ENCODE peak calls at places on chromosomes 1 and 21, in ten cellular contexts. One of them, this sample, is unnamed.

GRCh38 chr1:33332357-33332789 is 11.5 kb upstream of the A3GALT2 start:
- DNase-seq in PC-9: no peak
- DNase-seq in HCT116: no peak
- DNase-seq in GM23248: peak; percentile 37
- DNase-seq in fibroblast of lung: peak; percentile 77
- DNase-seq in hepatocyte: no peak
- DNase-seq in H9: no peak
- DNase-seq in neural progenitor cell: no peak
- DNase-seq in SK-N-SH: no peak
- DNase-seq in PC-3: no peak
- DNase-seq in this sample: no peak

GRCh38 chr1:170402451-170403311 is 129.3 kb upstream of the GORAB start:
- DNase-seq in PC-9: no peak
- DNase-seq in HCT116: no peak
- DNase-seq in GM23248: peak; percentile 90
- DNase-seq in fibroblast of lung: peak; percentile 16
- DNase-seq in hepatocyte: no peak
- DNase-seq in H9: no peak
- DNase-seq in neural progenitor cell: no peak
- DNase-seq in SK-N-SH: no peak
- DNase-seq in PC-3: no peak
- DNase-seq in this sample: no peak

GRCh38 chr1:115457295-115457694 is 119.2 kb upstream of the NGF start:
- DNase-seq in PC-9: no peak
- DNase-seq in HCT116: no peak
- DNase-seq in GM23248: no peak
- DNase-seq in fibroblast of lung: peak; percentile 17
- DNase-seq in hepatocyte: no peak
- DNase-seq in H9: no peak
- DNase-seq in neural progenitor cell: no peak
- DNase-seq in SK-N-SH: no peak
- DNase-seq in PC-3: no peak
- DNase-seq in this sample: no peak

GRCh38 chr1:221663321-221663720 is 78.6 kb downstream of the DUSP10 start:
- DNase-seq in PC-9: no peak
- DNase-seq in HCT116: no peak
- DNase-seq in GM23248: no peak
- DNase-seq in fibroblast of lung: peak; percentile 70
- DNase-seq in hepatocyte: no peak
- DNase-seq in H9: no peak
- DNase-seq in neural progenitor cell: no peak
- DNase-seq in SK-N-SH: no peak
- DNase-seq in PC-3: no peak
- DNase-seq in this sample: no peak

GRCh38 chr1:201505505-201505893 is 1.4 kb downstream of the CSRP1 start:
- DNase-seq in PC-9: peak; percentile 17
- DNase-seq in HCT116: no peak
- DNase-seq in GM23248: peak; percentile 80
- DNase-seq in fibroblast of lung: peak; percentile 79
- DNase-seq in hepatocyte: no peak
- DNase-seq in H9: peak; percentile 49
- DNase-seq in neural progenitor cell: peak; percentile 77
- DNase-seq in SK-N-SH: no peak
- DNase-seq in PC-3: peak; percentile 74
- DNase-seq in this sample: peak; percentile 76

GRCh38 chr1:50358962-50359361 is 64.3 kb downstream of the DMRTA2 start:
- DNase-seq in PC-9: no peak
- DNase-seq in HCT116: no peak
- DNase-seq in GM23248: no peak
- DNase-seq in fibroblast of lung: no peak
- DNase-seq in hepatocyte: no peak
- DNase-seq in H9: no peak
- DNase-seq in neural progenitor cell: peak; percentile 42
- DNase-seq in SK-N-SH: no peak
- DNase-seq in PC-3: no peak
- DNase-seq in this sample: peak; percentile 28

GRCh38 chr1:160767417-160768294 is 28.3 kb upstream of the LY9 start:
- DNase-seq in PC-9: no peak
- DNase-seq in HCT116: no peak
- DNase-seq in GM23248: no peak
- DNase-seq in fibroblast of lung: no peak
- DNase-seq in hepatocyte: no peak
- DNase-seq in H9: no peak
- DNase-seq in neural progenitor cell: no peak
- DNase-seq in SK-N-SH: no peak
- DNase-seq in PC-3: no peak
- DNase-seq in this sample: peak; percentile 22

GRCh38 chr21:38853421-38853919 is 47.7 kb downstream of the ETS2 start:
- DNase-seq in PC-9: peak; percentile 87
- DNase-seq in HCT116: peak; percentile 64
- DNase-seq in GM23248: peak; percentile 91
- DNase-seq in fibroblast of lung: peak; percentile 99
- DNase-seq in hepatocyte: peak; percentile 60
- DNase-seq in H9: no peak
- DNase-seq in neural progenitor cell: no peak
- DNase-seq in SK-N-SH: no peak
- DNase-seq in PC-3: peak; percentile 98
- DNase-seq in this sample: no peak

GRCh38 chr1:155003227-155003765 is 694 bp downstream of the ZBTB7B start:
- DNase-seq in PC-9: no peak
- DNase-seq in HCT116: no peak
- DNase-seq in GM23248: peak; percentile 55
- DNase-seq in fibroblast of lung: peak; percentile 42
- DNase-seq in hepatocyte: peak; percentile 63
- DNase-seq in H9: peak; percentile 42
- DNase-seq in neural progenitor cell: peak; percentile 62
- DNase-seq in SK-N-SH: peak; percentile 65
- DNase-seq in PC-3: peak; percentile 47
- DNase-seq in this sample: peak; percentile 63

GRCh38 chr1:62384276-62385005 is 52.4 kb upstream of the USP1 start:
- DNase-seq in PC-9: no peak
- DNase-seq in HCT116: no peak
- DNase-seq in GM23248: peak; percentile 95
- DNase-seq in fibroblast of lung: peak; percentile 97
- DNase-seq in hepatocyte: peak; percentile 72
- DNase-seq in H9: no peak
- DNase-seq in neural progenitor cell: no peak
- DNase-seq in SK-N-SH: peak; percentile 80
- DNase-seq in PC-3: peak; percentile 26
- DNase-seq in this sample: no peak

GRCh38 chr21:15781986-15782385 is 52.2 kb downstream of the USP25 start:
- DNase-seq in PC-9: no peak
- DNase-seq in HCT116: no peak
- DNase-seq in GM23248: no peak
- DNase-seq in fibroblast of lung: no peak
- DNase-seq in hepatocyte: no peak
- DNase-seq in H9: no peak
- DNase-seq in neural progenitor cell: no peak
- DNase-seq in SK-N-SH: no peak
- DNase-seq in PC-3: no peak
- DNase-seq in this sample: no peak

GRCh38 chr1:147168626-147169058 is 3.6 kb downstream of the PRKAB2 start:
- DNase-seq in PC-9: no peak
- DNase-seq in HCT116: no peak
- DNase-seq in GM23248: peak; percentile 49
- DNase-seq in fibroblast of lung: peak; percentile 52
- DNase-seq in hepatocyte: peak; percentile 71
- DNase-seq in H9: no peak
- DNase-seq in neural progenitor cell: no peak
- DNase-seq in SK-N-SH: no peak
- DNase-seq in PC-3: peak; percentile 53
- DNase-seq in this sample: peak; percentile 49
- H3K79me2 ChIP-seq in PC-9: peaks cover 38% of the 10 kb centered on the region
- H3K79me2 ChIP-seq in HCT116: peaks cover 52% of the 10 kb centered on the region
- H3K79me2 ChIP-seq in GM23248: peaks cover 83% of the 10 kb centered on the region
- H3K79me2 ChIP-seq in fibroblast of lung: peaks cover 52% of the 10 kb centered on the region
- H3K79me2 ChIP-seq in hepatocyte: peaks cover 71% of the 10 kb centered on the region
- H3K79me2 ChIP-seq in H9: peaks cover 8% of the 10 kb centered on the region
- H3K79me2 ChIP-seq in neural progenitor cell: peaks cover 61% of the 10 kb centered on the region
- H3K79me2 ChIP-seq in SK-N-SH: peaks cover 73% of the 10 kb centered on the region
- H3K79me2 ChIP-seq in PC-3: peaks cover 84% of the 10 kb centered on the region
- H3K79me2 ChIP-seq in this sample: peaks cover 15% of the 10 kb centered on the region

DNA sequence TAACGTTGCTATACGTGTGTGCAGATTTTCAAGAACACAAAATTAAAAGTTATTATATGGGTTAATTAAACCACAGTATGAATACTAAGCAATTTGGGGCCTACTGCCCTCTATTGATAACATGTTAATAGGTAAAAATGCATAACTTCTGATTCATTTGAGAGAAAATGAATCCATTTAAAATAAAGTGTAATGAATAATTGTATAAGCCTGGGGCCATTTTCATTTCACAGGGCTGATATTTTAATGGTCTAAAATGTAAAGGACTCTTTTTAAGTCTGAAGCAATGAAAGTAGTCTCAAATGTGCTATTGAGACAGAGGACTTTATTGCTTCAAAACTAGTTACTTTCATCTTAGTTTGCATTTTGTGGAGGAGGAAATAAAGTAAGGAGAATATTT is 155.4 kb downstream of the TLR5 start:
- DNase-seq in PC-9: no peak
- DNase-seq in HCT116: no peak
- DNase-seq in GM23248: no peak
- DNase-seq in fibroblast of lung: no peak
- DNase-seq in hepatocyte: no peak
- DNase-seq in H9: no peak
- DNase-seq in neural progenitor cell: no peak
- DNase-seq in SK-N-SH: no peak
- DNase-seq in PC-3: no peak
- DNase-seq in this sample: no peak
- H3K79me2 ChIP-seq in PC-9: no peaks in the 10 kb centered on the region
- H3K79me2 ChIP-seq in HCT116: no peaks in the 10 kb centered on the region
- H3K79me2 ChIP-seq in GM23248: no peaks in the 10 kb centered on the region
- H3K79me2 ChIP-seq in fibroblast of lung: no peaks in the 10 kb centered on the region
- H3K79me2 ChIP-seq in hepatocyte: no peaks in the 10 kb centered on the region
- H3K79me2 ChIP-seq in H9: no peaks in the 10 kb centered on the region
- H3K79me2 ChIP-seq in neural progenitor cell: no peaks in the 10 kb centered on the region
- H3K79me2 ChIP-seq in SK-N-SH: no peaks in the 10 kb centered on the region
- H3K79me2 ChIP-seq in PC-3: no peaks in the 10 kb centered on the region
- H3K79me2 ChIP-seq in this sample: no peaks in the 10 kb centered on the region

GRCh38 chr21:45415188-45415942 is 10.4 kb downstream of the COL18A1 start:
- DNase-seq in PC-9: no peak
- DNase-seq in HCT116: no peak
- DNase-seq in GM23248: no peak
- DNase-seq in fibroblast of lung: no peak
- DNase-seq in hepatocyte: no peak
- DNase-seq in H9: no peak
- DNase-seq in neural progenitor cell: no peak
- DNase-seq in SK-N-SH: no peak
- DNase-seq in PC-3: no peak
- DNase-seq in this sample: no peak

GRCh38 chr21:45413922-45414321 is 9.0 kb downstream of the COL18A1 start:
- DNase-seq in PC-9: no peak
- DNase-seq in HCT116: no peak
- DNase-seq in GM23248: no peak
- DNase-seq in fibroblast of lung: no peak
- DNase-seq in hepatocyte: peak; percentile 2
- DNase-seq in H9: no peak
- DNase-seq in neural progenitor cell: no peak
- DNase-seq in SK-N-SH: no peak
- DNase-seq in PC-3: no peak
- DNase-seq in this sample: no peak

GRCh38 chr21:45415943-45416611 is 11.1 kb downstream of the COL18A1 start:
- DNase-seq in PC-9: no peak
- DNase-seq in HCT116: no peak
- DNase-seq in GM23248: no peak
- DNase-seq in fibroblast of lung: no peak
- DNase-seq in hepatocyte: peak; percentile 3
- DNase-seq in H9: no peak
- DNase-seq in neural progenitor cell: no peak
- DNase-seq in SK-N-SH: no peak
- DNase-seq in PC-3: no peak
- DNase-seq in this sample: no peak

GRCh38 chr21:45412909-45413581 is 8.1 kb downstream of the COL18A1 start:
- DNase-seq in PC-9: no peak
- DNase-seq in HCT116: no peak
- DNase-seq in GM23248: no peak
- DNase-seq in fibroblast of lung: no peak
- DNase-seq in hepatocyte: no peak
- DNase-seq in H9: no peak
- DNase-seq in neural progenitor cell: peak; percentile 47
- DNase-seq in SK-N-SH: no peak
- DNase-seq in PC-3: no peak
- DNase-seq in this sample: no peak

GRCh38 chr21:45414396-45415187 is 9.6 kb downstream of the COL18A1 start:
- DNase-seq in PC-9: no peak
- DNase-seq in HCT116: no peak
- DNase-seq in GM23248: no peak
- DNase-seq in fibroblast of lung: no peak
- DNase-seq in hepatocyte: no peak
- DNase-seq in H9: no peak
- DNase-seq in neural progenitor cell: no peak
- DNase-seq in SK-N-SH: no peak
- DNase-seq in PC-3: no peak
- DNase-seq in this sample: no peak
- H3K79me2 ChIP-seq in PC-9: no peaks in the 10 kb centered on the region
- H3K79me2 ChIP-seq in HCT116: peaks cover 67% of the 10 kb centered on the region
- H3K79me2 ChIP-seq in GM23248: no peaks in the 10 kb centered on the region
- H3K79me2 ChIP-seq in fibroblast of lung: peaks cover 4% of the 10 kb centered on the region
- H3K79me2 ChIP-seq in hepatocyte: peaks cover 72% of the 10 kb centered on the region
- H3K79me2 ChIP-seq in H9: peaks cover 81% of the 10 kb centered on the region
- H3K79me2 ChIP-seq in neural progenitor cell: peaks cover 100% of the 10 kb centered on the region
- H3K79me2 ChIP-seq in SK-N-SH: peaks cover 97% of the 10 kb centered on the region
- H3K79me2 ChIP-seq in PC-3: peaks cover 26% of the 10 kb centered on the region
- H3K79me2 ChIP-seq in this sample: peaks cover 95% of the 10 kb centered on the region

GRCh38 chr21:31503467-31503866 is 156.0 kb upstream of the SOD1 start:
- DNase-seq in PC-9: no peak
- DNase-seq in HCT116: no peak
- DNase-seq in GM23248: no peak
- DNase-seq in fibroblast of lung: no peak
- DNase-seq in hepatocyte: no peak
- DNase-seq in H9: no peak
- DNase-seq in neural progenitor cell: no peak
- DNase-seq in SK-N-SH: no peak
- DNase-seq in PC-3: no peak
- DNase-seq in this sample: no peak

GRCh38 chr21:31501921-31502320 is 157.6 kb upstream of the SOD1 start:
- DNase-seq in PC-9: peak; percentile 33
- DNase-seq in HCT116: no peak
- DNase-seq in GM23248: no peak
- DNase-seq in fibroblast of lung: no peak
- DNase-seq in hepatocyte: no peak
- DNase-seq in H9: no peak
- DNase-seq in neural progenitor cell: no peak
- DNase-seq in SK-N-SH: no peak
- DNase-seq in PC-3: peak; percentile 87
- DNase-seq in this sample: no peak

GRCh38 chr21:31505975-31506374 is 153.5 kb upstream of the SOD1 start:
- DNase-seq in PC-9: no peak
- DNase-seq in HCT116: no peak
- DNase-seq in GM23248: no peak
- DNase-seq in fibroblast of lung: no peak
- DNase-seq in hepatocyte: no peak
- DNase-seq in H9: no peak
- DNase-seq in neural progenitor cell: no peak
- DNase-seq in SK-N-SH: no peak
- DNase-seq in PC-3: no peak
- DNase-seq in this sample: no peak

GRCh38 chr21:31502537-31503143 is 156.9 kb upstream of the SOD1 start:
- DNase-seq in PC-9: peak; percentile 18
- DNase-seq in HCT116: no peak
- DNase-seq in GM23248: no peak
- DNase-seq in fibroblast of lung: no peak
- DNase-seq in hepatocyte: no peak
- DNase-seq in H9: no peak
- DNase-seq in neural progenitor cell: no peak
- DNase-seq in SK-N-SH: no peak
- DNase-seq in PC-3: peak; percentile 34
- DNase-seq in this sample: no peak

GRCh38 chr21:31503939-31504338 is 155.6 kb upstream of the SOD1 start:
- DNase-seq in PC-9: no peak
- DNase-seq in HCT116: no peak
- DNase-seq in GM23248: no peak
- DNase-seq in fibroblast of lung: no peak
- DNase-seq in hepatocyte: no peak
- DNase-seq in H9: no peak
- DNase-seq in neural progenitor cell: no peak
- DNase-seq in SK-N-SH: no peak
- DNase-seq in PC-3: no peak
- DNase-seq in this sample: no peak
- H3K79me2 ChIP-seq in PC-9: peaks cover 9% of the 10 kb centered on the region
- H3K79me2 ChIP-seq in HCT116: peaks cover 10% of the 10 kb centered on the region
- H3K79me2 ChIP-seq in GM23248: no peaks in the 10 kb centered on the region
- H3K79me2 ChIP-seq in fibroblast of lung: no peaks in the 10 kb centered on the region
- H3K79me2 ChIP-seq in hepatocyte: no peaks in the 10 kb centered on the region
- H3K79me2 ChIP-seq in H9: no peaks in the 10 kb centered on the region
- H3K79me2 ChIP-seq in neural progenitor cell: peaks cover 48% of the 10 kb centered on the region
- H3K79me2 ChIP-seq in SK-N-SH: no peaks in the 10 kb centered on the region
- H3K79me2 ChIP-seq in PC-3: no peaks in the 10 kb centered on the region
- H3K79me2 ChIP-seq in this sample: peaks cover 11% of the 10 kb centered on the region